ENCODE peak calls at places on chromosomes 2 and 18, in seven cellular contexts. S is HFFc6, K is Calu3, R is A549, F is upper lobe of left lung, E is brain microvascular endothelial cell, Z is heart left ventricle. P is an unnamed sample.
A peak's percentile ranks its signal among the peaks of the same experiment; 100 is the strongest.

GRCh38 chr2:106126295-106126694 is 67.8 kb downstream of the UXS1 start:
- DNase-seq in S (no peak), K (no peak), R (no peak), F (no peak), E (no peak), Z (no peak), P (no peak)

GRCh38 chr18:4181882-4182568 is 273.1 kb downstream of the DLGAP1 start:
- DNase-seq in S (no peak), K (no peak), R (no peak), F (no peak), E (no peak), Z (no peak), P (no peak)

GRCh38 chr18:71398530-71398929 is 1109.7 kb downstream of the SOCS6 start:
- DNase-seq in S (no peak), K (peak; percentile 32), R (no peak), F (no peak), E (peak; percentile 0), Z (no peak), P (no peak)

GRCh38 chr2:222102746-222103349 is 195.9 kb downstream of the PAX3 start:
- DNase-seq in S (no peak), K (no peak), R (no peak), F (no peak), E (no peak), Z (no peak), P (no peak)

GRCh38 chr18:62844850-62845643 is 129.7 kb downstream of the PHLPP1 start:
- DNase-seq in S (no peak), K (no peak), R (no peak), F (no peak), E (no peak), Z (no peak), P (no peak)

GRCh38 chr2:152127628-152128027 is 28.8 kb upstream of the CACNB4 start:
- DNase-seq in S (no peak), K (no peak), R (no peak), F (no peak), E (no peak), Z (no peak), P (no peak)

GRCh38 chr2:192151848-192152247 is 42.9 kb downstream of the TMEFF2 start:
- DNase-seq in S (no peak), K (no peak), R (no peak), F (no peak), E (peak; percentile 69), Z (no peak), P (no peak)

GRCh38 chr2:42928692-42929576 is 136.6 kb upstream of the HAAO start:
- DNase-seq in S (no peak), K (no peak), R (peak; percentile 63), F (no peak), E (peak; percentile 44), Z (no peak), P (no peak)

GRCh38 chr2:180463608-180464007 is 456.5 kb upstream of the CWC22 start:
- DNase-seq in S (no peak), K (no peak), R (no peak), F (no peak), E (no peak), Z (no peak), P (no peak)

GRCh38 chr2:7083580-7084509 is 166.6 kb downstream of the RNF144A start:
- DNase-seq in S (peak; percentile 4), K (peak; percentile 40), R (no peak), F (no peak), E (peak; percentile 62), Z (no peak), P (no peak)

GRCh38 chr2:42793314-42794270 is 1.2 kb upstream of the HAAO start:
- DNase-seq in S (no peak), K (no peak), R (no peak), F (no peak), E (peak; percentile 2), Z (peak; percentile 62), P (no peak)

GRCh38 chr2:145159676-145160075 is 639.8 kb upstream of the ZEB2 start:
- DNase-seq in S (no peak), K (no peak), R (no peak), F (no peak), E (no peak), Z (no peak), P (no peak)

GRCh38 chr2:203453858-203454451 is 81.1 kb downstream of the RAPH1 start:
- DNase-seq in S (peak; percentile 68), K (peak; percentile 46), R (peak; percentile 36), F (no peak), E (peak; percentile 51), Z (peak; percentile 36), P (peak; percentile 16)

GRCh38 chr2:240794178-240794721 is 25.8 kb downstream of the KIF1A start:
- DNase-seq in S (no peak), K (no peak), R (no peak), F (peak; percentile 56), E (no peak), Z (no peak), P (no peak)

GRCh38 chr2:74458957-74459290 is 686 bp downstream of the WBP1 start:
- DNase-seq in S (no peak), K (no peak), R (no peak), F (no peak), E (no peak), Z (no peak), P (no peak)

GRCh38 chr2:119735565-119735964 is 24.2 kb upstream of the PTPN4 start:
- DNase-seq in S (no peak), K (no peak), R (no peak), F (no peak), E (no peak), Z (no peak), P (no peak)

GRCh38 chr2:170005702-170006101 is 172.2 kb upstream of the MYO3B start:
- DNase-seq in S (no peak), K (no peak), R (no peak), F (no peak), E (no peak), Z (no peak), P (no peak)

GRCh38 chr2:127092951-127093516 is 13.9 kb downstream of the BIN1 start:
- DNase-seq in S (no peak), K (no peak), R (no peak), F (no peak), E (no peak), Z (no peak), P (no peak)

GRCh38 chr2:186274936-186275575 is 211.0 kb upstream of the ZC3H15 start:
- DNase-seq in S (peak; percentile 5), K (no peak), R (no peak), F (no peak), E (peak; percentile 59), Z (no peak), P (no peak)

GRCh38 chr2:128503358-128504241 is 184.9 kb upstream of the HS6ST1 start:
- DNase-seq in S (no peak), K (no peak), R (no peak), F (no peak), E (no peak), Z (peak; percentile 17), P (no peak)

GRCh38 chr2:37768491-37768925 is 97.1 kb upstream of the CDC42EP3 start:
- DNase-seq in S (peak; percentile 93), K (peak; percentile 58), R (peak; percentile 53), F (no peak), E (peak; percentile 92), Z (peak; percentile 18), P (peak; percentile 75)

GRCh38 chr2:134120160-134120717 is 133.6 kb upstream of the MGAT5 start:
- DNase-seq in S (no peak), K (no peak), R (no peak), F (no peak), E (no peak), Z (no peak), P (no peak)

GRCh38 chr2:155679647-155680046 is 652.9 kb downstream of the NR4A2 start:
- DNase-seq in S (no peak), K (no peak), R (no peak), F (no peak), E (no peak), Z (no peak), P (no peak)

GRCh38 chr18:68428026-68428425 is 286.9 kb downstream of the TMX3 start:
- DNase-seq in S (peak; percentile 80), K (peak; percentile 10), R (no peak), F (no peak), E (peak; percentile 75), Z (peak; percentile 10), P (peak; percentile 30)

DNA sequence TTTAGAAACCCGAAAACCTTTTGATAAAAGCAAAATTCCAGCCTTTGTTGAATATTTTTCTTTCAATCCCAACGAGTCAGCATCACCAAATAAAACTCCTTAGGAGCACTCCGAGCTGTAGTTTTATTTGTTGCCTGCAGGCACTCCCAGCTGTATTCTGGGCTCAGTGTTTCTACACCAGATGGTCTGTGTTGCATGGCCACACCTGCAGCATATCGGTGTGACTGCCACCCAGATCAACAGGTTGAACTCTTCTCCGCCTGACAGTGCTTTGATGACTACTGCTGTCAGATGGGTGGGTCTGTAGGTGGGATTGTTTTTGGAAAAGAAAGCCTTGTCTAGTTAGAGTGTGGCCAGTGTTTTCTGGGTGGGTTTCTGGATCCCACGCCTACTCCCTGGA is 32.7 kb downstream of the APCDD1 start:
- DNase-seq in S (no peak), K (no peak), R (no peak), F (no peak), E (no peak), Z (no peak), P (no peak)
- TF ChIP-seq CTCF in S (no peak), K (no peak), R (no peak), F (no peak), E (no peak), Z (no peak), P (no peak)

DNA sequence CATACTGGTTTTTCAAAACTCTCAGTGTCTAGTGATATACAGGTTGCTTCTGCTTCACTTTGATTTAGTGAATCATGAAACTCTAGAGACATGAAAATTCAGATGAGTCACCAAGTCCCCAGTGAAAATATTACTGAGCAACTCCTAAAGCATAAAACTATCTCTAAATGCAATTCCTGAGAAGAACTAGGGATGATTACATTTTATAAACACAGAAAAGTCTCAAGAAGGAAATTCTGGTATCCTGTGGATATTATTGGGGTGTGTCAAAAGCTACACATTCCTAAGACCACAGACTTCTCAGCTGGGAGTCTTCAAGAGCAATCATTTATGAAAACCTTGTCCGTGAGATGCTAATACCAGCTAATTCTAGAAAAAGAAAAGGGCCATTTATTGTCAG is 9.7 kb downstream of the LRRTM4 start:
- DNase-seq in S (no peak), K (no peak), R (no peak), F (no peak), E (no peak), Z (no peak), P (no peak)
- TF ChIP-seq CTCF in S (no peak), K (no peak), R (no peak), F (no peak), E (no peak), Z (no peak), P (no peak)

DNA sequence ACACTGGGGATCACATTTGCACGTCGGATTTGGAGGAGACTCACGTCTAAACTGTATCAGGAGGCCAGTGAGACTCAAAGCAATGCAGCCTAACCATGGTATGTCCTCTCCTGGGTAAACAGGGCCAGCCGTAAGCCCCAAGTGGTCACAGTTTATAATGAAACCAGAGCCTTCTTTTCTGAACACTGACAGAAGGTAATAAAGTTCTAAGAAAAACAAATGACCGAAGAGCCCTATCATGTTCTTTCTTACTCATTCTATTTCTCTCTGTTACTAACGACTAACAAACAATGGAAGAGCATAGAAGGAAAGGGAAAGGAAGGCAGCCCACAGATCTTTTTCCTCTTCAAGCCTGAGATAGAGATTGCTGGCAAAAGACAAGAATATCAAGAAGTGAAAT is 796.8 kb upstream of the SOX11 start:
- DNase-seq in S (no peak), K (no peak), R (no peak), F (no peak), E (peak; percentile 11), Z (no peak), P (no peak)
- TF ChIP-seq CTCF in S (no peak), K (no peak), R (no peak), F (no peak), E (no peak), Z (no peak), P (no peak)

GRCh38 chr2:135603543-135603942 is 72.3 kb downstream of the R3HDM1 start:
- DNase-seq in S (no peak), K (no peak), R (no peak), F (no peak), E (no peak), Z (no peak), P (no peak)

GRCh38 chr2:135600915-135601314 is 69.6 kb downstream of the R3HDM1 start:
- DNase-seq in S (no peak), K (no peak), R (no peak), F (no peak), E (no peak), Z (no peak), P (no peak)
- TF ChIP-seq CTCF in S (peak; percentile 63), K (no peak), R (peak; percentile 30), F (no peak), E (no peak), Z (peak; percentile 47), P (peak; percentile 13)